ENCODE peak calls at places on chromosomes 16 and 17, in seven cellular contexts. C is ureter, T is H9, G is COLO829, E is NCI-H510A treated with DMSO at 0.1 percent for 48 hours, D is T-helper 1 cell, R is mucosa of gallbladder. Y is an unnamed sample.

GRCh38 chr16:28977703-28978641 is 3.4 kb downstream of the SPNS1 start:
- DNase-seq in E (peak), C (no peak), R (no peak), T (peak), G (no peak), D (no peak), Y (no peak)

GRCh38 chr17:51997723-51998122 is 160.8 kb downstream of the CA10 start:
- DNase-seq in T (no peak), E (peak), C (no peak), R (no peak), G (no peak), D (no peak), Y (no peak)

GRCh38 chr17:7845359-7846062 is 9.4 kb upstream of the TMEM88 start:
- DNase-seq in R (no peak), C (no peak), D (no peak), G (no peak), E (no peak), T (no peak), Y (no peak)

GRCh38 chr16:65876624-65877023 is 489.9 kb upstream of the CDH5 start:
- DNase-seq in D (no peak), C (no peak), T (no peak), R (no peak), G (no peak), E (no peak), Y (no peak)

GRCh38 chr16:11100239-11100750 is 155.7 kb downstream of the SOCS1 start:
- DNase-seq in G (no peak), E (no peak), C (peak), R (peak), T (peak), D (no peak), Y (no peak)

GRCh38 chr17:17713839-17714238 is 32.6 kb downstream of the RAI1 start:
- DNase-seq in R (peak), E (no peak), T (no peak), D (no peak), G (peak), C (peak), Y (peak)

GRCh38 chr17:20999044-20999573 is 43.7 kb downstream of the USP22 start:
- DNase-seq in D (no peak), T (peak), E (no peak), G (no peak), R (no peak), C (no peak), Y (no peak)

GRCh38 chr16:8623634-8624033 is 2.1 kb downstream of the METTL22 start:
- DNase-seq in T (no peak), C (no peak), G (no peak), D (no peak), E (no peak), R (no peak), Y (no peak)

GRCh38 chr16:27824786-27825185 is 238.7 kb downstream of the GSG1L start:
- DNase-seq in D (no peak), C (no peak), E (no peak), T (no peak), R (no peak), G (no peak), Y (no peak)

GRCh38 chr16:75491876-75492275 is 3.4 kb downstream of the CHST6 start:
- DNase-seq in T (peak), G (no peak), C (no peak), R (no peak), E (no peak), D (no peak), Y (no peak)

GRCh38 chr16:31488630-31489564 is 6.0 kb downstream of the SLC5A2 start:
- DNase-seq in G (no peak), C (no peak), R (no peak), T (peak), E (no peak), D (peak), Y (no peak)

GRCh38 chr17:79294459-79295071 is 219.9 kb downstream of the ENGASE start:
- DNase-seq in T (peak), R (peak), D (peak), G (peak), C (peak), E (no peak), Y (peak)

GRCh38 chr17:4834621-4835020 is 1.5 kb downstream of the MINK1 start:
- DNase-seq in R (no peak), G (no peak), E (no peak), D (no peak), C (no peak), T (no peak), Y (no peak)

GRCh38 chr16:87560428-87561199 is 41.7 kb upstream of the JPH3 start:
- DNase-seq in T (peak), E (no peak), D (no peak), R (no peak), C (no peak), G (peak), Y (no peak)

GRCh38 chr17:72590882-72591499 is 470.2 kb downstream of the SOX9 start:
- DNase-seq in G (no peak), C (no peak), R (no peak), T (no peak), E (no peak), D (no peak), Y (no peak)

GRCh38 chr16:81908466-81909230 is 102.6 kb downstream of the SDR42E1 start:
- DNase-seq in T (no peak), E (no peak), C (peak), R (no peak), G (peak), D (no peak), Y (no peak)

GRCh38 chr16:78127130-78127529 is 27.7 kb downstream of the WWOX start:
- DNase-seq in D (no peak), C (no peak), R (no peak), G (no peak), E (peak), T (no peak), Y (no peak)

GRCh38 chr16:73951541-73951940 is 345.1 kb upstream of the PSMD7 start:
- DNase-seq in G (no peak), R (peak), T (no peak), D (no peak), C (no peak), E (no peak), Y (no peak)

GRCh38 chr17:80029235-80029974 is 6.3 kb downstream of the TBC1D16 start:
- DNase-seq in D (no peak), C (peak), G (no peak), E (no peak), T (no peak), R (peak), Y (peak)

GRCh38 chr17:48100160-48100559 is 1.1 kb downstream of the CBX1 start:
- DNase-seq in R (no peak), E (no peak), G (no peak), T (no peak), C (no peak), D (no peak), Y (no peak)

GRCh38 chr16:3904875-3905274 is 24.4 kb upstream of the CREBBP start:
- DNase-seq in D (no peak), R (no peak), E (no peak), T (peak), C (no peak), G (no peak), Y (no peak)

GRCh38 chr17:29711588-29712385 is 89.1 kb upstream of the CORO6 start:
- DNase-seq in C (no peak), R (no peak), E (no peak), D (no peak), G (no peak), T (no peak), Y (no peak)

GRCh38 chr16:84458606-84459516 is 45.6 kb downstream of the MEAK7 start:
- DNase-seq in C (no peak), D (no peak), G (no peak), R (no peak), E (no peak), T (peak), Y (no peak)

GRCh38 chr17:76920364-76921139 is 52.3 kb downstream of the MGAT5B start:
- DNase-seq in C (no peak), D (no peak), R (no peak), G (no peak), T (no peak), E (peak), Y (no peak)

GRCh38 chr17:6779411-6779810 is 3.4 kb downstream of the FBXO39 start:
- DNase-seq in G (no peak), T (no peak), C (no peak), R (no peak), D (no peak), E (no peak), Y (no peak)

GRCh38 chr16:1526608-1527555 is 6.6 kb upstream of the TMEM204 start:
- DNase-seq in G (no peak), T (no peak), R (no peak), E (no peak), D (no peak), C (no peak), Y (peak)

GRCh38 chr17:38745545-38745944 is 2.6 kb downstream of the PCGF2 start:
- DNase-seq in G (no peak), T (no peak), E (peak), R (no peak), D (no peak), C (no peak), Y (no peak)

GRCh38 chr16:27097671-27098275 is 31.0 kb downstream of the C16orf82 start:
- DNase-seq in T (no peak), G (no peak), R (no peak), D (no peak), E (no peak), C (no peak), Y (no peak)

GRCh38 chr17:37083461-37083860 is 134.7 kb downstream of the AATF start:
- DNase-seq in R (no peak), T (peak), G (no peak), C (no peak), E (peak), D (no peak), Y (no peak)

GRCh38 chr16:81071816-81072215 is 5.2 kb downstream of the C16orf46 start:
- DNase-seq in C (no peak), T (no peak), D (no peak), G (peak), R (no peak), E (no peak), Y (no peak)

GRCh38 chr17:41057547-41057946 is 2.4 kb downstream of the KRTAP2-3 start:
- DNase-seq in T (no peak), D (no peak), C (no peak), G (no peak), E (no peak), R (no peak), Y (no peak)

GRCh38 chr17:80938556-80938955 is 53.1 kb upstream of the CHMP6 start:
- DNase-seq in T (no peak), D (no peak), C (no peak), R (no peak), E (no peak), G (no peak), Y (peak)

GRCh38 chr16:10876305-10876704 is 697 bp upstream of the CIITA start:
- DNase-seq in R (no peak), G (no peak), C (no peak), T (no peak), E (no peak), D (no peak), Y (no peak)

GRCh38 chr16:27514806-27515205 is 34.9 kb downstream of the GTF3C1 start:
- DNase-seq in R (no peak), E (no peak), C (no peak), D (no peak), G (no peak), T (no peak), Y (no peak)

GRCh38 chr17:64534187-64534586 is 27.4 kb downstream of the CEP95 start:
- DNase-seq in E (no peak), G (no peak), T (no peak), D (no peak), R (no peak), C (no peak), Y (peak)

Y was measured in Kasumi-1.